ENCODE peak calls at places on chromosome 4, in five cellular contexts. A, Y, X, E and S are unnamed samples.
A peak's percentile ranks its signal among the peaks of the same experiment; 100 is the strongest.

GRCh38 chr4:41882622-41883347 is 52.4 kb upstream of the TMEM33 start:
- DNase-seq in A (peak; percentile 66), Y (peak; percentile 60), X (no peak), E (no peak), S (peak; percentile 81)

GRCh38 chr4:27911047-27911446 is 1050.4 kb downstream of the STIM2 start:
- DNase-seq in A (no peak), Y (no peak), X (no peak), E (no peak), S (no peak)

GRCh38 chr4:1283711-1284110 is 6.0 kb upstream of the MAEA start:
- DNase-seq in A (no peak), Y (no peak), X (no peak), E (no peak), S (no peak)

GRCh38 chr4:185017964-185018772 is at the start of gene HELT:
- DNase-seq in A (no peak), Y (peak; percentile 56), X (no peak), E (no peak), S (peak; percentile 80)

GRCh38 chr4:8267077-8267476 is 2.5 kb upstream of the HTRA3 start:
- DNase-seq in A (no peak), Y (peak; percentile 78), X (no peak), E (peak; percentile 45), S (peak; percentile 92)

GRCh38 chr4:184198190-184198589 is 19.5 kb downstream of the ENPP6 start:
- DNase-seq in A (no peak), Y (no peak), X (no peak), E (no peak), S (no peak)

GRCh38 chr4:82754546-82755165 is 43.9 kb downstream of the SCD5 start:
- DNase-seq in A (no peak), Y (no peak), X (no peak), E (no peak), S (no peak)

GRCh38 chr4:6938758-6939201 is 29.2 kb downstream of the TBC1D14 start:
- DNase-seq in A (no peak), Y (no peak), X (no peak), E (no peak), S (peak; percentile 87)

GRCh38 chr4:53116959-53117358 is 248.9 kb downstream of the SCFD2 start:
- DNase-seq in A (no peak), Y (no peak), X (no peak), E (no peak), S (no peak)

GRCh38 chr4:155026715-155027114 is 181.7 kb upstream of the NPY2R start:
- DNase-seq in A (no peak), Y (no peak), X (no peak), E (no peak), S (no peak)

GRCh38 chr4:102789317-102789717 is 28.5 kb upstream of the MANBA start:
- DNase-seq in A (no peak), Y (no peak), X (no peak), E (no peak), S (no peak)